ENCODE peak calls at places on chromosome 19, in five cellular contexts. One of them, this sample, is unnamed.
A peak's percentile ranks its signal among the peaks of the same experiment; 100 is the strongest.

GRCh38 chr19:14113762-14114414 is 3.7 kb downstream of the PRKACA start:
- DNase-seq in HS-5: no peak
- DNase-seq in stimulated activated naive CD8-positive, alpha-beta T cell treated with anti-CD3 and anti-CD28 coated beads, Interleukin-15, amount 100 ng/mL, for 72 hours: peak; percentile 39
- DNase-seq in GM04504: no peak
- DNase-seq in left ventricle myocardium inferior: peak; percentile 42
- DNase-seq in this sample: no peak

GRCh38 chr19:900302-901111 is 7.2 kb downstream of the RNU6-9 start:
- DNase-seq in HS-5: no peak
- DNase-seq in stimulated activated naive CD8-positive, alpha-beta T cell treated with anti-CD3 and anti-CD28 coated beads, Interleukin-15, amount 100 ng/mL, for 72 hours: no peak
- DNase-seq in GM04504: no peak
- DNase-seq in left ventricle myocardium inferior: no peak
- DNase-seq in this sample: no peak

GRCh38 chr19:47405197-47405550 is 14.2 kb downstream of the MEIS3 start:
- DNase-seq in HS-5: no peak
- DNase-seq in stimulated activated naive CD8-positive, alpha-beta T cell treated with anti-CD3 and anti-CD28 coated beads, Interleukin-15, amount 100 ng/mL, for 72 hours: no peak
- DNase-seq in GM04504: no peak
- DNase-seq in left ventricle myocardium inferior: no peak
- DNase-seq in this sample: no peak

GRCh38 chr19:35013820-35014754 is 14.0 kb downstream of the GRAMD1A start:
- DNase-seq in HS-5: no peak
- DNase-seq in stimulated activated naive CD8-positive, alpha-beta T cell treated with anti-CD3 and anti-CD28 coated beads, Interleukin-15, amount 100 ng/mL, for 72 hours: no peak
- DNase-seq in GM04504: no peak
- DNase-seq in left ventricle myocardium inferior: no peak
- DNase-seq in this sample: no peak

GRCh38 chr19:56098731-56099577 is 22.1 kb downstream of the ZNF787 start:
- DNase-seq in HS-5: no peak
- DNase-seq in stimulated activated naive CD8-positive, alpha-beta T cell treated with anti-CD3 and anti-CD28 coated beads, Interleukin-15, amount 100 ng/mL, for 72 hours: no peak
- DNase-seq in GM04504: no peak
- DNase-seq in left ventricle myocardium inferior: no peak
- DNase-seq in this sample: no peak

GRCh38 chr19:37899453-37899852 is 6.9 kb downstream of the WDR87 start:
- DNase-seq in HS-5: no peak
- DNase-seq in stimulated activated naive CD8-positive, alpha-beta T cell treated with anti-CD3 and anti-CD28 coated beads, Interleukin-15, amount 100 ng/mL, for 72 hours: no peak
- DNase-seq in GM04504: no peak
- DNase-seq in left ventricle myocardium inferior: no peak
- DNase-seq in this sample: no peak

GRCh38 chr19:3618811-3619630 is 7.6 kb downstream of the CACTIN start:
- DNase-seq in HS-5: no peak
- DNase-seq in stimulated activated naive CD8-positive, alpha-beta T cell treated with anti-CD3 and anti-CD28 coated beads, Interleukin-15, amount 100 ng/mL, for 72 hours: no peak
- DNase-seq in GM04504: no peak
- DNase-seq in left ventricle myocardium inferior: no peak
- DNase-seq in this sample: no peak

GRCh38 chr19:47047272-47047930 is 1.0 kb downstream of the TMEM160 start:
- DNase-seq in HS-5: no peak
- DNase-seq in stimulated activated naive CD8-positive, alpha-beta T cell treated with anti-CD3 and anti-CD28 coated beads, Interleukin-15, amount 100 ng/mL, for 72 hours: no peak
- DNase-seq in GM04504: no peak
- DNase-seq in left ventricle myocardium inferior: no peak
- DNase-seq in this sample: no peak

GRCh38 chr19:19260417-19260816 is 12.7 kb downstream of the TM6SF2 start:
- DNase-seq in HS-5: no peak
- DNase-seq in stimulated activated naive CD8-positive, alpha-beta T cell treated with anti-CD3 and anti-CD28 coated beads, Interleukin-15, amount 100 ng/mL, for 72 hours: no peak
- DNase-seq in GM04504: no peak
- DNase-seq in left ventricle myocardium inferior: no peak
- DNase-seq in this sample: no peak